ENCODE peak calls at places on chromosomes 7 and 10, in four cellular contexts. Q is HCT116, U is HepG2, T is K562. G is an unnamed sample.

GRCh38 chr10:22420787-22421517 is 75.7 kb downstream of the SPAG6 start:
- DNase-seq in U (no peak), Q (no peak), T (peak; percentile 16), G (no peak)

GRCh38 chr10:72328829-72329204 is 25.9 kb downstream of the DNAJB12 start:
- DNase-seq in T (no peak), Q (no peak), U (no peak), G (no peak)

GRCh38 chr10:83991986-83992753 is 147.1 kb upstream of the GHITM start:
- DNase-seq in U (peak; percentile 28), T (peak; percentile 57), Q (peak; percentile 35), G (peak; percentile 30)

GRCh38 chr7:106255246-106255645 is 29.5 kb downstream of the NAMPT start:
- DNase-seq in T (no peak), Q (no peak), U (no peak), G (no peak)

GRCh38 chr10:110600487-110601101 is 33.1 kb downstream of the SMC3 start:
- DNase-seq in Q (peak; percentile 87), U (peak; percentile 62), T (peak; percentile 62), G (peak; percentile 49)

GRCh38 chr7:155733582-155734444 is 78.5 kb downstream of the SHH start:
- DNase-seq in U (no peak), Q (no peak), T (no peak), G (no peak)

GRCh38 chr7:156458011-156458410 is 182.6 kb upstream of the RNF32 start:
- DNase-seq in Q (no peak), U (no peak), T (no peak), G (no peak)

GRCh38 chr10:46514431-46514861 is 42.0 kb downstream of the GPRIN2 start:
- DNase-seq in Q (no peak), U (no peak), T (no peak), G (no peak)

GRCh38 chr10:9038146-9038714 is 983.7 kb downstream of the GATA3 start:
- DNase-seq in T (no peak), Q (no peak), U (no peak), G (no peak)

GRCh38 chr10:102869290-102870198 is at the start of gene AS3MT:
- DNase-seq in Q (no peak), U (peak; percentile 38), T (no peak), G (peak; percentile 92)

GRCh38 chr10:103869336-103869735 is 14.0 kb upstream of the SH3PXD2A start:
- DNase-seq in U (no peak), T (no peak), Q (no peak), G (no peak)

GRCh38 chr7:125465527-125465926 is 535.9 kb upstream of the POT1 start:
- DNase-seq in T (no peak), U (no peak), Q (no peak), G (peak; percentile 59)

GRCh38 chr7:126689037-126689436 is 563.7 kb downstream of the GRM8 start:
- DNase-seq in U (no peak), T (no peak), Q (no peak), G (no peak)

GRCh38 chr10:113518816-113519591 is 33.8 kb upstream of the HABP2 start:
- DNase-seq in Q (no peak), U (no peak), T (no peak), G (no peak)

GRCh38 chr10:75408911-75409885 is 7.6 kb upstream of the ZNF503 start:
- DNase-seq in Q (no peak), T (peak; percentile 74), U (no peak), G (peak; percentile 98)

GRCh38 chr10:35575640-35576039 is 29.5 kb upstream of the GJD4 start:
- DNase-seq in Q (no peak), U (no peak), T (no peak), G (no peak)

GRCh38 chr7:40986351-40986873 is 716.5 kb downstream of the INHBA start:
- DNase-seq in Q (no peak), U (no peak), T (no peak), G (no peak)

GRCh38 chr10:127044191-127044590 is 139.0 kb downstream of the DOCK1 start:
- DNase-seq in U (no peak), Q (no peak), T (no peak), G (no peak)

GRCh38 chr10:118595598-118596425 is at the start of gene PRLHR:
- DNase-seq in Q (no peak), T (peak; percentile 18), U (no peak), G (peak; percentile 92)
- TF ChIP-seq ELF1 in Q (no peak), T (no peak), U (no peak), G (no peak)

DNA sequence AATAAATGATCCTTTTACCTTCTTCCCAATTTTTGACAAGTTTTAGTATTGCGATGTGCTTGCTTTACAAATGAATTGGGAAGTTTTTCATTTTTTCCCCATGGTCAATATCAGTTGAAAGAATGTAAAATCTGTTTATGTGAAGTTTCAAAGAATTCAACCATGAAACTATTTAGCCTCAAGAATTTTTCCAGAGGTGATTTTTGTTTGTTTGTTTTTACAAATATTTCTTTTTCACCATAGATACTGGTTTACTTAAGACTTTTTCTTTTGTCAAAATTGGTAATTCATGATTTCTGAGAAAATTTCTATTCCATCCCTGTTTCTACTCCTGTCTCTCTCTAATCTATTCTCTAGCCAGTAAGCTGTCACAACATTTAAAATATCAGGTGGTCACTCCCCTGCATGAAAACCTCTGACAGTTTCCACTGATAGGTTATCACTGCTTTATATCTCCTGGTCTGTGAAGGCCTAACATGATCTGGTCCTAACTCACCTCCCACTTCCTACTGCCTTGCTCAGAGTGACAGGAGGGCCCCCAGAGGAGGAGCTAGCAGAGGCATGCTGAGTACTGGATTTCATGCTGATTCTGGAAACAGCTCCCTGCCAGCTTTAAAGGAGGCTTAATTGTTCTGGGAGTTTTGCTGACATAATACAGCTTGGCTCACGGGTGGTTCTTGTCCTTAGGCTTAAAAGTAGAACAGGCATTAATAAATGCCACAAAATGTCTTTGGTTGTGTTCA is 7.6 kb upstream of the ARMS2 start:
- DNase-seq in Q (peak; percentile 36), U (no peak), T (peak; percentile 2), G (no peak)
- TF ChIP-seq ELF1 in Q (no peak), U (no peak), T (no peak), G (no peak)

DNA sequence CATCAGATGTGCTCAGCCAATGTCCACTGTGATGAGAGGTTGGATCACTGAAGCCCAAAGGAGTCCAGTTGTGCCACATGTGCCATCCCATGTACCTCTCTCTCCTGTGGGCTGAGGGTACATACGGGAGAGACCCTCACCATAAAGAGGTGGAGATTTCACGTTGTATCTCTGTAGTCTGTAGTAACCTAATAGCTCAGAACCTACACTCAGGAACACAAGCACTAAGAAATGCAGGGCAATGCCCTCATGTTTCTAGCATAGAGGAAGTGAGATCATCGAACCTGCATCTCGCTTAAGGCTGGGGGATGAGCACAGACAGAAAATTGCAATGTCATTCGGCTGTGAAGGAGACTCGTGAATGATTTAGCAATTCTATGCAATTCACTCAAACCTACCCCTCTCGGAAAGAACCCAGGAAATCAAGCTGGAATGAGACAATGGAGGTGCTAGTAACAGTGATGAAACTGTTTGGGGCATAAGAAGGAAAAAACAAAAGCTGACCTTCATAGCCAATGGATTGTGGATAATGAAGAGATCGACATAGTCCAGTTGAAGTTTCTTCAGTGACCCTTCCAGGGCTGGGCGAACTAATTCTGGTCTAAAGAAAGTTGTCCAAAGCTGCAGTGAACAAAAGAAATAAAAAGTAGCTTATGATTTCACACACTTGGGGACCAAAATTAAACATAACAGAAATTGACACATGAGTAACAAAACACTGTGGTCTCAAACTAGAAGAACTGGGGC is 80.3 kb upstream of the UCN3 start:
- DNase-seq in U (no peak), T (peak; percentile 80), Q (no peak), G (no peak)
- TF ChIP-seq ELF1 in U (no peak), T (peak; percentile 46), Q (no peak), G (no peak)

GRCh38 chr7:43558071-43558470 is 24.8 kb upstream of the STK17A start:
- DNase-seq in U (no peak), Q (no peak), T (no peak), G (no peak)
- TF ChIP-seq ELF1 in U (no peak), Q (no peak), T (no peak), G (no peak)

DNA sequence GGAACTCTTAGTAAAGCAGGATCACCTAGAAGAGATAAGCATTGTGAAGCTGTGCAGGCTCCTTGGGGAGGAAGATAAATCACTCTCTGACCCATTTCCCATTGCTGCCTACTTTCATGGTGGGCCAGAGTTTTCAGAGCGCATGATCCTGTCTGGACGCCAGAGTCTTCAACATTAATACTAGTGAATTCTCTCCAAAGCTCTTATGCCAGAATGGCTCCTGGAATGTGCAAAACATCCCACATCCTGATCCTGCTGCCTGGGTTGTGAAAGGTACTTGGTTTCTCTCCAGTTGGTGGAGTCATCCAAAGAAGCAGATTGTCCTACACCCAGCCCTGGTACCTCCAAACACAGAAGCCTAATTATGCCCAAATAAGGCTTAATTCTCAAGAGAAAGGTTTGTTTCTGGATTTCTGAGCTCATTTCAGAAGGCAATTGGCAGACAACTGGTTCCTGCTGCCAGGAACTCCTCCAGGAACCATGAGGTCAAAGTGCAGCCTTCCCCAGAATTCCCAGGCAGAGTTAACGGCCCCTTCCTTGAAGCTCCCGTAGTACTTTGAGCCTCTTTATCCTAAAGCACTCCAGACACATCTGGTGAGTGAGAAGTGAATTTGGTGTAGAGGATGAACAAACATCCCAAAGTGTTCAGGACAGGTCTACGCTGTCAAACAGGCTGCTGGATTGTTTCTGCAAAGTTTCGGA is 495.2 kb downstream of the PLXNA4 start:
- DNase-seq in T (no peak), U (no peak), Q (no peak), G (no peak)
- TF ChIP-seq ELF1 in T (no peak), U (no peak), Q (no peak), G (no peak)

G was measured in SK-N-SH.